ENCODE peak calls at places on chromosomes 2 and 18, in six cellular contexts. F is A549, L is A673, Q is Panc1, S is cardiac muscle cell, M is foreskin keratinocyte. N is an unnamed sample.
A peak's percentile ranks its signal among the peaks of the same experiment; 100 is the strongest.

GRCh38 chr2:54652540-54652939 is 70.9 kb upstream of the EML6 start:
- DNase-seq in F (no peak), S (no peak), M (peak; percentile 38), Q (no peak), L (no peak), N (no peak)

GRCh38 chr18:9688036-9688741 is 19.9 kb upstream of the RAB31 start:
- DNase-seq in Q (no peak), M (peak; percentile 97), L (no peak), F (no peak), S (peak; percentile 36), N (no peak)

GRCh38 chr2:152240559-152241231 is 65.1 kb upstream of the STAM2 start:
- DNase-seq in Q (no peak), M (peak; percentile 89), F (no peak), L (peak; percentile 51), S (peak; percentile 74), N (no peak)

GRCh38 chr2:240856151-240856980 is 12.3 kb upstream of the AGXT start:
- DNase-seq in L (no peak), F (peak; percentile 25), M (no peak), Q (no peak), S (no peak), N (no peak)

GRCh38 chr2:23418490-23418911 is 33.5 kb downstream of the KLHL29 start:
- DNase-seq in F (no peak), S (peak; percentile 76), L (peak; percentile 27), Q (no peak), M (no peak), N (no peak)

GRCh38 chr2:59277656-59278055 is 1036.5 kb upstream of the FANCL start:
- DNase-seq in Q (no peak), L (peak; percentile 28), S (peak; percentile 13), F (no peak), M (no peak), N (no peak)

GRCh38 chr18:76408480-76409067 is 86.5 kb downstream of the ZNF516 start:
- DNase-seq in L (no peak), F (no peak), M (no peak), Q (no peak), S (no peak), N (no peak)

GRCh38 chr2:107663632-107664031 is 163.1 kb upstream of the RGPD4 start:
- DNase-seq in Q (no peak), F (no peak), S (no peak), L (no peak), M (no peak), N (no peak)

GRCh38 chr2:114424699-114425098 is 17.7 kb upstream of the DPP10 start:
- DNase-seq in Q (no peak), M (no peak), F (no peak), L (no peak), S (no peak), N (no peak)

GRCh38 chr18:21167641-21168372 is 56.2 kb upstream of the ROCK1 start:
- DNase-seq in Q (no peak), M (no peak), F (no peak), S (no peak), L (no peak), N (peak; percentile 65)

GRCh38 chr18:79647307-79647706 is 32.3 kb upstream of the CTDP1 start:
- DNase-seq in F (no peak), L (no peak), M (no peak), S (no peak), Q (no peak), N (no peak)

GRCh38 chr2:40101076-40101688 is 322.1 kb upstream of the THUMPD2 start:
- DNase-seq in M (no peak), L (no peak), Q (no peak), S (peak; percentile 38), F (no peak), N (no peak)

GRCh38 chr2:100857915-100858314 is 38.0 kb downstream of the NPAS2 start:
- DNase-seq in L (no peak), S (peak; percentile 80), F (no peak), M (no peak), Q (peak; percentile 92), N (no peak)

GRCh38 chr2:8541223-8541622 is 140.6 kb upstream of the ID2 start:
- DNase-seq in S (no peak), Q (no peak), F (no peak), M (no peak), L (no peak), N (no peak)

GRCh38 chr2:136065384-136065783 is 52.6 kb downstream of the CXCR4 start:
- DNase-seq in M (no peak), S (peak; percentile 2), F (no peak), Q (no peak), L (no peak), N (no peak)

GRCh38 chr2:213476641-213477040 is 192.4 kb downstream of the SPAG16 start:
- DNase-seq in L (no peak), M (peak; percentile 32), F (no peak), Q (no peak), S (no peak), N (no peak)

GRCh38 chr2:52289776-52290175 is 1257.8 kb upstream of the NRXN1 start:
- DNase-seq in Q (no peak), F (no peak), M (no peak), S (peak; percentile 0), L (no peak), N (no peak)

GRCh38 chr2:52294628-52295027 is 1262.7 kb upstream of the NRXN1 start:
- DNase-seq in L (no peak), S (no peak), Q (no peak), M (no peak), F (no peak), N (no peak)
- H3K27ac ChIP-seq in L (no peak overlapping the region), S (no peak overlapping the region), Q (no peak overlapping the region), M (no peak overlapping the region), F (no peak overlapping the region), N (no peak overlapping the region)

DNA sequence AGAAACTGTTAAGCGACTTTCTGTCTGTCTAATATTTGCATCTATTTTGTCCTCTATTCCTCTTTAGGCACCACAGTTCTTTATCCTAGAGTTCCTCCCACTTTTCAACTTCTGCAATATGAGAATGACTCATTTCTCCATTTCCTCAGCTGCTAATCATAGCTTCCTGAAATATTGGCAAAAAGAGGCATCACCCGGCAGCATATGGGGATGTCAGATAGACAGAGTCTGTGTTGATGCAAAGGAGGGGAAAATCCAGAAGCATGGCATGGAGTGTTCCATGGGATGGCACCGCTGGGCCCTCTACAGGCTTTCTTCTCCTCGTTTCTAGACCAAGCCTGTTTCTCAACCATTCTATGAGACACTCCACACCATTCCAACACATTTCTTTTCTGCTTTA is 93.4 kb downstream of the DOCK10 start:
- DNase-seq in S (peak; percentile 68), M (peak; percentile 19), L (peak; percentile 85), F (no peak), Q (no peak), N (no peak)
- H3K27ac ChIP-seq in S (no peak overlapping the region), M (no peak overlapping the region), L (peak overlapping the region; percentile 10), F (no peak overlapping the region), Q (no peak overlapping the region), N (no peak overlapping the region)

GRCh38 chr2:160317113-160318099 is 117.3 kb upstream of the ITGB6 start:
- DNase-seq in L (peak; percentile 61), S (peak; percentile 89), F (no peak), M (no peak), Q (no peak), N (no peak)
- H3K27ac ChIP-seq in L (no peak overlapping the region), S (no peak overlapping the region), F (no peak overlapping the region), M (no peak overlapping the region), Q (no peak overlapping the region), N (peak overlapping the region; percentile 52)

GRCh38 chr2:226905718-226906438 is 70.0 kb downstream of the RHBDD1 start:
- DNase-seq in L (no peak), S (no peak), M (no peak), F (no peak), Q (no peak), N (no peak)
- H3K27ac ChIP-seq in L (no peak overlapping the region), S (no peak overlapping the region), M (no peak overlapping the region), F (no peak overlapping the region), Q (no peak overlapping the region), N (no peak overlapping the region)

DNA sequence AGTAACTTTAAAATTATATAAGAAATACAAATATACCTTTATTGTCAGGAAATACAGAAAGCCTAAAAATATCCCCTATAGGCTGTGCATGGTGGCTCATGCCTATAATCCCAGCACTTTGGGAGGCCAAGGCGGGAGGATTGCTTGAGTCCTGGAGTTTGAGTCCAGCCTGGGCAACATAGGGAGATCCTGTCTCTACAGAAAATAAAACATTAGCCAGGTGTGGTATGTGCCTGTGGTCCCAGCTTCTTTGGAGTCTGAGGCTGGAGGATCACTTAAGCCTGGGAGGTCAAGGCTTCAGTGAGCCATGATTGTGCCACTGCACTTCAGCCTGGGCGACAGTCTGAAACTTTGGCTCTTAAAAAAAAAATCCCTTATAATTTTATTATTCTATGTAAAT is 29.1 kb downstream of the GLS start:
- DNase-seq in L (no peak), S (no peak), F (no peak), M (no peak), Q (no peak), N (no peak)
- H3K27ac ChIP-seq in L (no peak overlapping the region), S (no peak overlapping the region), F (peak overlapping the region; percentile 58), M (no peak overlapping the region), Q (no peak overlapping the region), N (no peak overlapping the region)

GRCh38 chr2:5203356-5203755 is 488.8 kb upstream of the SOX11 start:
- DNase-seq in L (no peak), M (no peak), S (no peak), F (no peak), Q (no peak), N (no peak)
- H3K27ac ChIP-seq in L (no peak overlapping the region), M (no peak overlapping the region), S (peak overlapping the region; percentile 22), F (no peak overlapping the region), Q (no peak overlapping the region), N (no peak overlapping the region)

N was measured in lung.